ENCODE peak calls at places on chromosomes 11 and 22, in five cellular contexts. Y is effector memory CD4-positive, alpha-beta T cell; R is psoas muscle; K is naive thymus-derived CD4-positive, alpha-beta T cell; O is neuronal stem cell. F is an unnamed sample. For H3K4me1, the result is how much of the 10 kb centered on the place peaks cover.

GRCh38 chr11:36088234-36088975 is 144.5 kb downstream of the LDLRAD3 start:
- DNase-seq in Y (no peak), R (no peak), K (no peak), O (no peak), F (no peak)

GRCh38 chr11:121604152-121604551 is 151.4 kb upstream of the SORL1-AS1 start:
- DNase-seq in Y (no peak), R (no peak), K (no peak), O (no peak), F (no peak)

GRCh38 chr11:33772300-33772699 is 2.0 kb downstream of the FBXO3 start:
- DNase-seq in Y (no peak), R (no peak), K (no peak), O (no peak), F (no peak)

GRCh38 chr11:118258410-118258809 is 5.7 kb downstream of the MPZL2 start:
- DNase-seq in Y (no peak), R (no peak), K (no peak), O (no peak), F (no peak)

GRCh38 chr11:34317038-34317360 is 40.8 kb downstream of the ABTB2 start:
- DNase-seq in Y (no peak), R (no peak), K (no peak), O (no peak), F (no peak)

GRCh38 chr11:119332111-119332765 is 2.1 kb upstream of the RNF26 start:
- DNase-seq in Y (no peak), R (no peak), K (no peak), O (no peak), F (no peak)

GRCh38 chr11:96187779-96188624 is 155.0 kb downstream of the MAML2 start:
- DNase-seq in Y (no peak), R (no peak), K (no peak), O (no peak), F (no peak)

GRCh38 chr11:17798253-17798652 is 63.7 kb downstream of the KCNC1 start:
- DNase-seq in Y (no peak), R (peak), K (no peak), O (no peak), F (no peak)

GRCh38 chr11:130209128-130209932 is 49.7 kb downstream of the ST14 start:
- DNase-seq in Y (no peak), R (no peak), K (no peak), O (no peak), F (peak)

GRCh38 chr22:22687638-22688500 is 43.5 kb downstream of the GGTLC2 start:
- DNase-seq in Y (no peak), R (no peak), K (no peak), O (peak), F (no peak)

GRCh38 chr11:30312243-30312642 is 10.7 kb upstream of the ARL14EP start:
- DNase-seq in Y (no peak), R (no peak), K (no peak), O (no peak), F (no peak)

GRCh38 chr11:104968856-104969776 is 742 bp upstream of the CASP4 start:
- DNase-seq in Y (no peak), R (peak), K (no peak), O (no peak), F (peak)

GRCh38 chr22:39502789-39503464 is 837 bp downstream of the MIEF1 start:
- DNase-seq in Y (no peak), R (peak), K (no peak), O (no peak), F (peak)

GRCh38 chr22:30694171-30694637 is 470 bp upstream of the OSBP2 start:
- DNase-seq in Y (peak), R (peak), K (peak), O (peak), F (peak)

GRCh38 chr22:48096846-48097665 is 1334.6 kb downstream of the TBC1D22A start:
- DNase-seq in Y (no peak), R (no peak), K (no peak), O (no peak), F (no peak)

GRCh38 chr22:39362271-39362670 is 12.5 kb downstream of the SYNGR1 start:
- DNase-seq in Y (no peak), R (no peak), K (no peak), O (no peak), F (no peak)

GRCh38 chr11:7115775-7116174 is 27.0 kb downstream of the RBMXL2 start:
- DNase-seq in Y (no peak), R (no peak), K (no peak), O (no peak), F (no peak)

GRCh38 chr11:81394324-81394723 is 1339.3 kb downstream of the FAM181B start:
- DNase-seq in Y (no peak), R (no peak), K (no peak), O (no peak), F (no peak)

GRCh38 chr11:104390696-104391095 is 226.7 kb upstream of the PDGFD start:
- DNase-seq in Y (no peak), R (no peak), K (no peak), O (no peak), F (no peak)

GRCh38 chr11:71420455-71421241 is 27.5 kb downstream of the DHCR7 start:
- DNase-seq in Y (no peak), R (no peak), K (no peak), O (peak), F (no peak)

GRCh38 chr22:32204211-32204855 is 540 bp downstream of the RFPL2 start:
- DNase-seq in Y (no peak), R (no peak), K (peak), O (no peak), F (no peak)
- H3K4me3 ChIP-seq in Y (peak), R (no peak), K (peak), O (peak), F (peak)

GRCh38 chr11:44859528-44859925 is 91.2 kb downstream of the TP53I11 start:
- DNase-seq in Y (no peak), R (no peak), K (no peak), O (no peak), F (no peak)
- H3K4me1 ChIP-seq in Y (under half), R (under half), K (under half), O (under half), F (under half)

GRCh38 chr22:50251472-50252054 is 498 bp upstream of the HDAC10 start:
- DNase-seq in Y (no peak), R (no peak), K (no peak), O (no peak), F (no peak)
- H3K27ac ChIP-seq in Y (peak), R (peak), K (peak), O (peak), F (peak)

DNA sequence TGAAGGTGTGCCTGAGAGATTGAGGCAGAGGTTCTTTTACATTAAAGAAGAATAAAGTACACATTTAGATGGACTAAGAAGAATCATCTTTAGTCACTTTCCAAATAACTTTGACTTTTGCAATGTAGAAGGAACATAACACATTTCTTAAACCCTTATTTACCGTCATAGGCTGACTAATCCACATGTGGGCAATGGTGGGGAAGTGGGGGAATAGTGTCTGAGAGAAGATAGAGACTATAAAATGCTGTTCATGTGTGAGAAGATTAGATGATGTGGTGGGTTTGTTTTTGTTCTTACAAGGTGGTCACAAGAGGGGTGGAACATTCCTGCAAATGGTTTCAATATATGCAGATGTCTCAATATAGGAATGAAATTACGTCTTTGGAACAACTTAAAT is 1.8 kb downstream of the MS4A4A start:
- DNase-seq in Y (no peak), R (no peak), K (no peak), O (no peak), F (no peak)
- H3K4me3 ChIP-seq in Y (no peak), R (peak), K (no peak), O (no peak), F (peak)

DNA sequence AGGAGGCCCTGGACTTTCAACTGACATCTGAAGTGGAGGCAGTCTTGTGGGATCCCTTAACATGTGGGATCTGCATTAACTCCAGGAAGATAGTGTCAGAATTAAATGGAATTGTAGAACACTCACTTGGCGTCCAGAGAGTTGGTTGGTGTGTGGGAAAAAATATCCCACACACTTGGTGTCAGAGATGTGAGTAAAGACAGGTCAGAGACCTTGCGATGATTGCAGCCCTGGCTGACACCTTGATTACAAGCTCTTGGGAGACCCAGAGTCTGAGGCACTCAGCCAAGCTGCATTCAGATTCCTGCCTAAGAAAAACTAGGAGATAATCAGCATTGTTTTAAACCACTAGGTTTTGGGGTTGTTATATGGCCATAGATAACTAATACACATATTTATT is 7.2 kb upstream of the TPCN2 start:
- DNase-seq in Y (no peak), R (no peak), K (no peak), O (no peak), F (no peak)
- H3K4me1 ChIP-seq in Y (under half), R (under half), K (under half), O (under half), F (under half)

DNA sequence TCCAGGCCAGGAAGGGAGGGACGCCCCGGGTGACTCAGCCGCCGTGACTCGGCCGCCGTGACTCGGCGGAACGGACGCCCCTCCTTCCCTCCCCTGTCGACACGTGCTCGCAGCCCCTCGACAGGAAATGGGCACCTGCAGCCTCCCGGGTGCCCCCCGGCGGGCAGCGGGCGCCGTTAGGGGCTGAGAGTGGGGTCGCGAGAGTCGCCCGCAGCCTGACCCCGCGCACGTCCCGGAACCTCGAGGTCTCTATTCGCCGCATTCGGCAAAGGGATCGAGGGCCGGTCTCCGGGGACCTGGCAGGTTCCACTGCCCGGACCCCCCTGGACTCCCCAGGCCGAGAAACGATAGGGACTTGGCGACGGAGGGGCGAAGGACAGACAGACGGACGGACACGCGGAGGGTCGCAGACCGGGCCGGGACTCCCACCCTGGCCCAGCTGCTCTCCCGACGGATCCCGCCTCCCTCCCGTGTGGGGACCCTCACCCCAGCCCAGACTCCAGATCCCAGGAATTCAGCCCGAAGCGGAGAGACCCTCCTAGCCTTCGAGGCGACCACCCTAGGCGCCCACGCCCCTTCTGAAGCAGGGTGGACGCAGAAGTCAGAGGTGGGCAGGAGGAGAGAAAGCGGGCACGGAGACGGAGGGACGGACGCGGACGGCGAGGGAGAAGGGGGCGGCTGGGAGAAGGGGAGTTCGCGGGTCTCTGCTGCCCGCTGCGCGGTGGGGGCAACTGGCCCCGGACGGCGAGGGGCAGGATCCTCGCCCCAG is 648 bp downstream of the FOSL1 start:
- DNase-seq in Y (peak), R (peak), K (peak), O (no peak), F (peak)
- H3K27ac ChIP-seq in Y (peak), R (peak), K (peak), O (no peak), F (peak)

GRCh38 chr11:114301927-114302326 is 5.7 kb downstream of the NNMT start:
- DNase-seq in Y (no peak), R (no peak), K (no peak), O (no peak), F (no peak)

GRCh38 chr11:114302663-114303062 is 6.5 kb downstream of the NNMT start:
- DNase-seq in Y (no peak), R (no peak), K (no peak), O (peak), F (no peak)

GRCh38 chr11:114301088-114301487 is 4.9 kb downstream of the NNMT start:
- DNase-seq in Y (no peak), R (no peak), K (no peak), O (no peak), F (no peak)

GRCh38 chr11:114304969-114305368 is 8.8 kb downstream of the NNMT start:
- DNase-seq in Y (no peak), R (no peak), K (no peak), O (no peak), F (no peak)

DNA sequence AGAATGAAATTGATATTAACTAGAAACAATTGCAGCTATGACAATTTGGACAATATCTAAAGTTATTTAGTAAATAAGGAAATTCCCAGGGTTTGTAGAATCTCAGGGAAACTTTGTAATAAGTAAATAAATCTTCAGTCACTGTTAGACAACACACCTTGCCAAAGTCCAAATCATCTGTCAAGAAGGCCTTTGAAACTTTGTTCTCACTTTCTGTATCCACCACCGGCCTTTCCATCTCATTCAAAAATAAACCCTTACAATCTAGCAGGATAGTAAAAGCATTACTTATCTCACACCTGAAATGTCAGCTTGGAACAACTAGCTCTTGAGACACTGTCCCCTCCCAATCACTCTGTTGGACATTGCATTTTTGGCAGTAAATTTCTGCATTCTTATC is 7.9 kb downstream of the NNMT start:
- DNase-seq in Y (no peak), R (no peak), K (no peak), O (no peak), F (no peak)
- H3K4me3 ChIP-seq in Y (no peak), R (peak), K (no peak), O (no peak), F (no peak)

GRCh38 chr22:29270475-29271271 is 2.6 kb downstream of the EWSR1 start:
- DNase-seq in Y (no peak), R (no peak), K (no peak), O (no peak), F (no peak)

GRCh38 chr22:29269230-29269604 is 1.1 kb downstream of the EWSR1 start:
- DNase-seq in Y (no peak), R (no peak), K (no peak), O (no peak), F (no peak)

GRCh38 chr22:29268511-29269229 is 602 bp downstream of the EWSR1 start:
- DNase-seq in Y (peak), R (peak), K (peak), O (peak), F (peak)

GRCh38 chr22:29267858-29268510 is at the start of the genes EWSR1 and RHBDD3:
- DNase-seq in Y (peak), R (peak), K (peak), O (peak), F (peak)

GRCh38 chr22:29269731-29270474 is 1.8 kb downstream of the EWSR1 start:
- DNase-seq in Y (no peak), R (no peak), K (no peak), O (no peak), F (no peak)
- H3K4me1 ChIP-seq in Y (under half), R (half or more), K (under half), O (under half), F (half or more)